ENCODE peak calls at places on chromosomes 6 and 20, in four cellular contexts. One of them, this sample, is unnamed.
A peak's percentile ranks its signal among the peaks of the same experiment; 100 is the strongest.

GRCh38 chr20:33169176-33169794 is 1.3 kb downstream of the BPIFA2 start:
- DNase-seq in K562: peak; percentile 35
- DNase-seq in HepG2: peak; percentile 29
- DNase-seq in HEK293T: no peak
- DNase-seq in this sample: no peak

GRCh38 chr20:45948261-45948733 is 13.8 kb downstream of the PCIF1 start:
- DNase-seq in K562: no peak
- DNase-seq in HepG2: no peak
- DNase-seq in HEK293T: no peak
- DNase-seq in this sample: no peak

GRCh38 chr20:57408131-57408530 is 16.9 kb downstream of the RBM38 start:
- DNase-seq in K562: peak; percentile 35
- DNase-seq in HepG2: no peak
- DNase-seq in HEK293T: peak; percentile 43
- DNase-seq in this sample: no peak

GRCh38 chr6:11732036-11732545 is 46.5 kb downstream of the ADTRP start:
- DNase-seq in K562: no peak
- DNase-seq in HepG2: no peak
- DNase-seq in HEK293T: no peak
- DNase-seq in this sample: peak; percentile 99

GRCh38 chr20:36117638-36118037 is 36.9 kb upstream of the EPB41L1 start:
- DNase-seq in K562: no peak
- DNase-seq in HepG2: no peak
- DNase-seq in HEK293T: no peak
- DNase-seq in this sample: no peak

GRCh38 chr6:10659697-10660348 is 34.6 kb downstream of the C6orf52 start:
- DNase-seq in K562: peak; percentile 40
- DNase-seq in HepG2: no peak
- DNase-seq in HEK293T: no peak
- DNase-seq in this sample: no peak

GRCh38 chr6:44001318-44001868 is 125.9 kb downstream of the MRPL14 start:
- DNase-seq in K562: peak; percentile 79
- DNase-seq in HepG2: peak; percentile 52
- DNase-seq in HEK293T: peak; percentile 75
- DNase-seq in this sample: peak; percentile 72

GRCh38 chr20:63553251-63553932 is 567 bp upstream of the FNDC11 start:
- DNase-seq in K562: peak; percentile 91
- DNase-seq in HepG2: peak; percentile 40
- DNase-seq in HEK293T: peak; percentile 90
- DNase-seq in this sample: peak; percentile 35

GRCh38 chr6:49744259-49744658 is at the start of gene CRISP3:
- DNase-seq in K562: no peak
- DNase-seq in HepG2: peak; percentile 9
- DNase-seq in HEK293T: no peak
- DNase-seq in this sample: no peak

GRCh38 chr20:58690851-58691250 is 1.7 kb upstream of the NPEPL1 start:
- DNase-seq in K562: no peak
- DNase-seq in HepG2: no peak
- DNase-seq in HEK293T: no peak
- DNase-seq in this sample: no peak

GRCh38 chr20:57652865-57653545 is 32.8 kb upstream of the ZBP1 start:
- DNase-seq in K562: no peak
- DNase-seq in HepG2: no peak
- DNase-seq in HEK293T: no peak
- DNase-seq in this sample: no peak

GRCh38 chr6:56399672-56400263 is 152.4 kb upstream of the COL21A1 start:
- DNase-seq in K562: no peak
- DNase-seq in HepG2: peak; percentile 98
- DNase-seq in HEK293T: no peak
- DNase-seq in this sample: no peak

GRCh38 chr6:37539706-37540352 is 40.1 kb upstream of the CCDC167 start:
- DNase-seq in K562: no peak
- DNase-seq in HepG2: no peak
- DNase-seq in HEK293T: no peak
- DNase-seq in this sample: no peak

GRCh38 chr20:21101453-21102251 is 4.5 kb downstream of the LINC00237 start:
- DNase-seq in K562: no peak
- DNase-seq in HepG2: no peak
- DNase-seq in HEK293T: peak; percentile 34
- DNase-seq in this sample: no peak

GRCh38 chr6:22042713-22043112 is 254.1 kb downstream of the PRL start:
- DNase-seq in K562: no peak
- DNase-seq in HepG2: no peak
- DNase-seq in HEK293T: no peak
- DNase-seq in this sample: no peak

GRCh38 chr6:132504757-132505156 is 8.2 kb downstream of the STX7 start:
- DNase-seq in K562: no peak
- DNase-seq in HepG2: no peak
- DNase-seq in HEK293T: no peak
- DNase-seq in this sample: no peak

GRCh38 chr6:94089915-94090314 is 670.6 kb upstream of the EPHA7 start:
- DNase-seq in K562: no peak
- DNase-seq in HepG2: no peak
- DNase-seq in HEK293T: no peak
- DNase-seq in this sample: no peak

GRCh38 chr20:45950330-45950646 is 15.8 kb downstream of the PCIF1 start:
- DNase-seq in K562: no peak
- DNase-seq in HepG2: no peak
- DNase-seq in HEK293T: no peak
- DNase-seq in this sample: no peak

GRCh38 chr6:92023410-92023940 is 1395.9 kb downstream of the EPHA7 start:
- DNase-seq in K562: no peak
- DNase-seq in HepG2: no peak
- DNase-seq in HEK293T: no peak
- DNase-seq in this sample: no peak

GRCh38 chr6:112636650-112637260 is 289.6 kb downstream of the RFPL4B start:
- DNase-seq in K562: no peak
- DNase-seq in HepG2: no peak
- DNase-seq in HEK293T: no peak
- DNase-seq in this sample: no peak

GRCh38 chr20:63219866-63220521 is 4.1 kb upstream of the YTHDF1 start:
- DNase-seq in K562: no peak
- DNase-seq in HepG2: no peak
- DNase-seq in HEK293T: no peak
- DNase-seq in this sample: no peak

GRCh38 chr6:12222405-12223366 is 67.5 kb upstream of the EDN1 start:
- DNase-seq in K562: no peak
- DNase-seq in HepG2: no peak
- DNase-seq in HEK293T: no peak
- DNase-seq in this sample: no peak

GRCh38 chr6:51934098-51934497 is 153.3 kb downstream of the PKHD1 start:
- DNase-seq in K562: peak; percentile 36
- DNase-seq in HepG2: peak; percentile 24
- DNase-seq in HEK293T: peak; percentile 63
- DNase-seq in this sample: no peak

GRCh38 chr20:34559311-34560140 is 1.0 kb downstream of the MAP1LC3A start:
- DNase-seq in K562: no peak
- DNase-seq in HepG2: no peak
- DNase-seq in HEK293T: no peak
- DNase-seq in this sample: no peak

GRCh38 chr6:133730881-133731280 is 158.0 kb upstream of the TCF21 start:
- DNase-seq in K562: no peak
- DNase-seq in HepG2: no peak
- DNase-seq in HEK293T: no peak
- DNase-seq in this sample: no peak

GRCh38 chr6:6333498-6333897 is 13.0 kb upstream of the F13A1 start:
- DNase-seq in K562: no peak
- DNase-seq in HepG2: no peak
- DNase-seq in HEK293T: no peak
- DNase-seq in this sample: no peak

GRCh38 chr6:142953373-142954273 is 8.6 kb upstream of the HIVEP2 start:
- DNase-seq in K562: no peak
- DNase-seq in HepG2: no peak
- DNase-seq in HEK293T: no peak
- DNase-seq in this sample: no peak

GRCh38 chr6:56708810-56709597 is 66.3 kb upstream of the DST start:
- DNase-seq in K562: peak; percentile 45
- DNase-seq in HepG2: peak; percentile 66
- DNase-seq in HEK293T: peak; percentile 19
- DNase-seq in this sample: no peak

GRCh38 chr20:48015136-48015925 is 230.1 kb upstream of the SULF2 start:
- DNase-seq in K562: no peak
- DNase-seq in HepG2: no peak
- DNase-seq in HEK293T: no peak
- DNase-seq in this sample: no peak

GRCh38 chr6:24922854-24923253 is 12.9 kb downstream of the RIPOR2 start:
- DNase-seq in K562: no peak
- DNase-seq in HepG2: no peak
- DNase-seq in HEK293T: no peak
- DNase-seq in this sample: no peak

GRCh38 chr6:24922174-24922573 is 13.6 kb downstream of the RIPOR2 start:
- DNase-seq in K562: no peak
- DNase-seq in HepG2: no peak
- DNase-seq in HEK293T: no peak
- DNase-seq in this sample: no peak

GRCh38 chr6:24919404-24919892 is 16.3 kb downstream of the RIPOR2 start:
- DNase-seq in K562: no peak
- DNase-seq in HepG2: no peak
- DNase-seq in HEK293T: no peak
- DNase-seq in this sample: no peak

GRCh38 chr6:24916496-24916895 is 19.3 kb downstream of the RIPOR2 start:
- DNase-seq in K562: peak; percentile 40
- DNase-seq in HepG2: no peak
- DNase-seq in HEK293T: no peak
- DNase-seq in this sample: no peak

GRCh38 chr6:24918641-24919403 is 16.9 kb downstream of the RIPOR2 start:
- DNase-seq in K562: no peak
- DNase-seq in HepG2: no peak
- DNase-seq in HEK293T: no peak
- DNase-seq in this sample: no peak
- TF ChIP-seq TARDBP in K562: no peak
- TF ChIP-seq TARDBP in HepG2: no peak
- TF ChIP-seq TARDBP in HEK293T: no peak
- TF ChIP-seq TARDBP in this sample: no peak

GRCh38 chr6:34743625-34744293 is 13.5 kb upstream of the SNRPC start:
- DNase-seq in K562: no peak
- DNase-seq in HepG2: no peak
- DNase-seq in HEK293T: no peak
- DNase-seq in this sample: no peak

GRCh38 chr6:34748757-34749156 is 8.5 kb upstream of the SNRPC start:
- DNase-seq in K562: no peak
- DNase-seq in HepG2: no peak
- DNase-seq in HEK293T: no peak
- DNase-seq in this sample: no peak

GRCh38 chr6:34746104-34746846 is 11.0 kb upstream of the SNRPC start:
- DNase-seq in K562: no peak
- DNase-seq in HepG2: no peak
- DNase-seq in HEK293T: no peak
- DNase-seq in this sample: no peak

GRCh38 chr6:34742094-34742493 is 15.2 kb upstream of the SNRPC start:
- DNase-seq in K562: no peak
- DNase-seq in HepG2: no peak
- DNase-seq in HEK293T: no peak
- DNase-seq in this sample: no peak

GRCh38 chr6:34745277-34746103 is 11.8 kb upstream of the SNRPC start:
- DNase-seq in K562: peak; percentile 85
- DNase-seq in HepG2: peak; percentile 72
- DNase-seq in HEK293T: no peak
- DNase-seq in this sample: no peak
- TF ChIP-seq TARDBP in K562: peak; percentile 72
- TF ChIP-seq TARDBP in HepG2: no peak
- TF ChIP-seq TARDBP in HEK293T: no peak
- TF ChIP-seq TARDBP in this sample: no peak

DNA sequence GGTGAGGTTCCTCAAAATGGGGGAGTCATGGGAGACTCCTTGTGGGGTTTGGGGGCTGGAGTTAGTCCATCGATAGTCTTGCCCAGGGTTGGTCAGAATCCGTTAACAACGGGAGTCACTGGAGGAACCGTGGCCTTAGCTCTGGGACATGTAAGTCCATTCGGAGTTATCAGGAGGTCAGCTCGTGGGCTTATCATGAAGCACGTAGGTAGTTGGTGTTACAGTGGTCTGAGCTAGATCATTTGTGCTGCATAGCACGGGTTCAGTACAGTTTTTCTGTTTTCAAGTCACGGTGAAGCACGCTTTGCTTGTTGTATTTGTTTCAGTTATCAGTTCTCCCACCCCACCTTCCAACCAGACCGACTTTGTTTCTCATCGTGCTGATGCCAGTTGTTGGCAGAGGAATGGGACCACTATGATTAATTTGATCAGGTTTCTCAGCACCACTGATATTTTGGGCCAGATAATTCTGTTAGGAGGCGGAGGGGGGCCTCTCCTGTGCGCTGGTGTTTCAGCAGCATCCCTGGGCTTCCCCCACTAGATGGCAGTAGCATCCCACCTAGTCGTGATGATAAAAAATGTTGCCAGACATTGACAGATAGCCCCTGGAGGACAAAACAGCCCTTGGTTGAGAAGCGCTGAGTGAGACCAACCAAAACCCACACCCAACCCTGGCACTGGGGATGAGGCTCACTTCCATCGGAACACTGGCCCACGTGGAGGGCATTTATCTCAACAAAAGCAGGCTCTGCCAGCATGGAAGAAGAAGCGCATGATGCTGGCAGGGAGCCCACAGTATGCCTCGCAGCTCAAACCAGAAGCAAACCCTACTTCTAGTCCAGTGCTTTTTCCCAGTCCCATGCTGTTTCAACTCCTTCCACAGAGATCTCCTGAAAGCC is 2.2 kb upstream of the APMAP start:
- DNase-seq in K562: peak; percentile 77
- DNase-seq in HepG2: peak; percentile 85
- DNase-seq in HEK293T: peak; percentile 79
- DNase-seq in this sample: peak; percentile 45
- TF ChIP-seq TARDBP in K562: no peak
- TF ChIP-seq TARDBP in HepG2: no peak
- TF ChIP-seq TARDBP in HEK293T: no peak
- TF ChIP-seq TARDBP in this sample: no peak

GRCh38 chr6:113662688-113663333 is 194.3 kb upstream of the MARCKS start:
- DNase-seq in K562: no peak
- DNase-seq in HepG2: no peak
- DNase-seq in HEK293T: no peak
- DNase-seq in this sample: no peak

GRCh38 chr6:113669641-113670040 is 187.5 kb upstream of the MARCKS start:
- DNase-seq in K562: no peak
- DNase-seq in HepG2: no peak
- DNase-seq in HEK293T: no peak
- DNase-seq in this sample: no peak

GRCh38 chr6:113668712-113669408 is 188.3 kb upstream of the MARCKS start:
- DNase-seq in K562: no peak
- DNase-seq in HepG2: peak; percentile 83
- DNase-seq in HEK293T: no peak
- DNase-seq in this sample: no peak

GRCh38 chr6:113662049-113662655 is 195.0 kb upstream of the MARCKS start:
- DNase-seq in K562: no peak
- DNase-seq in HepG2: no peak
- DNase-seq in HEK293T: no peak
- DNase-seq in this sample: no peak

DNA sequence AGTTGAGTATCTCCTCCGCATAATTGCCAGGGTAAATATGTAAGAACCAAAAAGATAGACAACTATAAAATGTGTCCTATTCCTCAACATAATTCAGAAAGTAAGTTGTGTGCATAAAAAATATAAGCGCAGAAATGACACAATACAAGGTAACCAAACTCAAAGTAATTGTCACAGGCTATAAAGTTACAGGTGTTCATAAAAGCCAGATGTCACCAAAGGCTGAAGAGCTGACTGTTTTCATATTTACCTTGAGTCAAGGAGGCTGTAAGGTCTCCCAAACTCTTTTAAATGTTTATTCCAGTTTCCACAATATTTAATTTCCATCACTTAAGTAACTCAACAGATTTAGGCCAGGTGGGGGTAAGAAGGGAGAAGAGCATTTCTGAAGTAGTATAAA is 192.2 kb upstream of the MARCKS start:
- DNase-seq in K562: no peak
- DNase-seq in HepG2: no peak
- DNase-seq in HEK293T: no peak
- DNase-seq in this sample: no peak
- TF ChIP-seq TARDBP in K562: no peak
- TF ChIP-seq TARDBP in HepG2: no peak
- TF ChIP-seq TARDBP in HEK293T: no peak
- TF ChIP-seq TARDBP in this sample: no peak

This sample was measured in GM12878.